ENCODE peak calls at places on chromosomes 12 and 14, in seven cellular contexts. Z is aorta; C is naive thymus-derived CD4-positive, alpha-beta T cell; R is H1; O is neural progenitor cell; I is astrocyte; Y is epithelial cell of prostate. J is an unnamed sample.

GRCh38 chr14:64721899-64722298 is 17.7 kb downstream of the PLEKHG3 start:
- DNase-seq in I (no peak), Z (no peak), R (no peak), C (no peak), O (no peak), Y (no peak), J (no peak)

GRCh38 chr14:106291626-106292025 is 765.2 kb downstream of the TMEM121 start:
- DNase-seq in O (no peak), C (no peak), Y (no peak), Z (no peak), R (no peak), I (no peak), J (no peak)

GRCh38 chr12:116182359-116183063 is 95.0 kb downstream of the MED13L start:
- DNase-seq in Y (no peak), I (no peak), R (no peak), Z (no peak), O (peak; percentile 32), C (no peak), J (no peak)

GRCh38 chr12:47419500-47419899 is 286.3 kb downstream of the RPAP3 start:
- DNase-seq in Y (peak; percentile 26), R (no peak), O (no peak), Z (no peak), C (no peak), I (peak; percentile 42), J (no peak)

GRCh38 chr14:53331247-53331646 is 178.1 kb upstream of the DDHD1 start:
- DNase-seq in Y (peak; percentile 78), C (no peak), O (no peak), I (peak; percentile 77), Z (no peak), R (no peak), J (peak; percentile 93)

GRCh38 chr12:51442324-51442723 is 17.7 kb downstream of the SLC4A8 start:
- DNase-seq in Z (no peak), I (peak; percentile 72), R (no peak), O (no peak), C (no peak), Y (no peak), J (no peak)

GRCh38 chr14:82855912-82856381 is 1322.3 kb upstream of the SEL1L start:
- DNase-seq in R (no peak), C (no peak), I (peak; percentile 44), Y (peak; percentile 56), Z (no peak), O (peak; percentile 21), J (peak; percentile 72)

GRCh38 chr12:122021193-122021821 is 377 bp upstream of the BCL7A start:
- DNase-seq in R (no peak), Y (no peak), I (no peak), O (peak; percentile 70), C (peak; percentile 35), Z (peak; percentile 55), J (no peak)

GRCh38 chr14:62694075-62694474 is 351.2 kb downstream of the KCNH5 start:
- DNase-seq in O (no peak), C (no peak), R (no peak), I (peak; percentile 99), Z (no peak), Y (peak; percentile 87), J (peak; percentile 99)

GRCh38 chr12:121287267-121287954 is 9.1 kb downstream of the CAMKK2 start:
- DNase-seq in Y (no peak), C (no peak), R (no peak), I (no peak), O (no peak), Z (no peak), J (no peak)

GRCh38 chr12:95412826-95413311 is 61.1 kb upstream of the METAP2 start:
- DNase-seq in I (peak; percentile 85), C (no peak), Y (no peak), O (no peak), Z (no peak), R (no peak), J (peak; percentile 60)
- H3K27ac ChIP-seq in I (no peak overlapping the region), C (no peak overlapping the region), Y (no peak overlapping the region), O (no peak overlapping the region), Z (no peak overlapping the region), R (no peak overlapping the region), J (no peak overlapping the region)

DNA sequence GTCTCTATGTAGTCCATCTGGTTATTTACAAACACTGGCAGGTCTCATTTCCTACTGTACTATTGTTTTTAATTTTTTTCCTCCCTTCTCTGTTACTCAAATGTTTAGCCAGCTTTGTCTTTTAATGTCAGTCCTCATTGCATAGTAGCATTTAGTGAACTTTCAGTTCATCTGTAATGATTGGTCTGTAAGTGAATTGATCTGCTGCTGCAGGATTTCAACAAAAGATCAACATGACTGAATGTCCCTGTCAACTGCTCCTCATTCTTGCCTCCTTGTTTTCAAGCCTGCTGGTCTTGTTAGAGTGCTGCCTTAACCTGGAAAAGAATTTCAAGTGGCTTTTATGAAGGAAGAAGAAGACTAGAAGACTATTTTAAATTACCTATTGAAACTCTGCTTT is 19.3 kb upstream of the AVPR1A start:
- DNase-seq in Y (no peak), R (no peak), I (no peak), O (no peak), C (no peak), Z (no peak), J (no peak)
- H3K27ac ChIP-seq in Y (no peak overlapping the region), R (no peak overlapping the region), I (no peak overlapping the region), O (no peak overlapping the region), C (no peak overlapping the region), Z (no peak overlapping the region), J (no peak overlapping the region)

GRCh38 chr12:54301428-54302045 is 722 bp upstream of the NFE2 start:
- DNase-seq in O (peak; percentile 44), I (no peak), C (no peak), Z (no peak), Y (no peak), R (no peak), J (no peak)
- H3K27ac ChIP-seq in O (peak overlapping the region; percentile 74), I (no peak overlapping the region), C (no peak overlapping the region), Z (no peak overlapping the region), Y (no peak overlapping the region), R (peak overlapping the region; percentile 75), J (no peak overlapping the region)

DNA sequence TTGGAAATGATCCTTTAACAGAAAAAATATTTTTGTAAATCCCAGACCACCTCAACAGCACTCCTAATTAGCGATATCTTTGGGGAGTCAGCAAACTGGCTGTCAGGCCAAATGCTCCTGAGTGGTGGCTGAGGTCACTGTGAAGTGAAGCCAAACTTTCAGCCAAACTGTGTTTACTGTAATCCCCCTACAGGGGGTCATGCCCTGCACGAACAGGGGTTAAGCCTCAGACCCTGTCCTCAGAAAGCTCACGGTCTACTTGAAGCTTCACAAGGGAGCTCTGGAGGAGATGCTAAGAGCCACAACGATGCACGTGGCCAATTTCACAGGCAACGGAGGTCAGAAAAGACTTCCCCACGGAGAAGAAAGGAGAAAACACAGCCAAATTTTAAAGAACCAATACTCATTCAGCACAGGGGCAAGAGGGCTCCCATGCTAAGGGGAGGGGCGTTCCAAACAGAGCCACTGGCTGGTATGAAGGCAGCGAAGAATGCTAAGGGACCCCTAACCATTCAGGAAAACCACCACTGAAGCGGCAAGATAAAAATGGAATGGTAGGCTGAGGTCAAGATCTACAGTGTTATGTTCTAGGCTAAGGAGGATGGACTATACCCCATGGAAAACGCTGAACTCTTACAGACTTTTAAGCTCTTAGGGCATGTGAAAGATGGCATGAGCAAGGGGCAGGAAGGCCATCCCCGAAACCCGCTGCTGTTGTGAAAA is 105.4 kb downstream of the ITPR2 start:
- DNase-seq in C (no peak), Y (no peak), Z (no peak), O (no peak), I (no peak), R (no peak), J (no peak)
- H3K27ac ChIP-seq in C (no peak overlapping the region), Y (no peak overlapping the region), Z (no peak overlapping the region), O (no peak overlapping the region), I (no peak overlapping the region), R (no peak overlapping the region), J (no peak overlapping the region)

DNA sequence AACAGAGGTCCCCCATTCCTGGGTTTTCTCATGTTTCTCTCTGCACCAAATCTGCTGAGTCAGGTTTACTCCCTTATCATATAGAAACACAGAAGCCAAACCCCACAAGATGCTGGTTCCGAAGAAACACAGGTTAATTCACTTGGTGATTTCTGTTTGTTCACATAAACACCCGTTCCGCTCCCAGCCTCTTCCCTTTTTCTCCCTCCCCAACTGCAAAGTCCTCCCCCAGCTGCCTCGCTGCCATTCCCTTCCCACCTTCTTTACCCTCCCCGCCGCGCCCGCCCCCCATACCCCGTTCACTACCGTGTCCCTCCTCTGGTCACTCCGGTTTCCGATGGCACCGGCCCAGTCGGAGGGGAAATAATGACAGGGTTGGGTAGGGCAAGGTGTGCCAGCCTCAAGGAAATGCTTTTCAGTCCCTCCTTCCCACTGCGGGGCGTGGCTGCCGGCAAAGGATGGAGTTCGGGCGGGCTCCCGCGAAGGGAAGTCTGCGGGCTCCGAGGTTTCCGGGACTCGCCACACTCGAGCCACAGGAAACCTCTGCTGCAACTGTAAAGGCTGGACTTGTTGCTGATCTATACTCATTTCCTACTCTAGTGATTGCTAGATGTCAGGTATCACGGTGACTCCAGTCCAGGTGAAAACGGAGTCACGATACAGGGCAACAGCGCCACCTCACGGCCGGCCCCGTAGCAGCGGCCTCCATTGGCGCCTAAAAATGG is at the start of gene STYK1:
- DNase-seq in Y (peak; percentile 50), C (peak; percentile 68), I (peak; percentile 1), Z (peak; percentile 58), R (peak; percentile 65), O (peak; percentile 75), J (peak; percentile 64)
- H3K27ac ChIP-seq in Y (peak within 1 kb of the TSS; percentile 92), C (no peak within 1 kb of the TSS), I (no peak within 1 kb of the TSS), Z (no peak within 1 kb of the TSS), R (no peak within 1 kb of the TSS), O (no peak within 1 kb of the TSS), J (no peak within 1 kb of the TSS)

J was measured in foreskin keratinocyte.